ENCODE peak calls at places on chromosomes 16 and 17, in nine cellular contexts. One of them, this sample, is unnamed.

GRCh38 chr17:38958326-38958725 is 8.9 kb downstream of the FBXO47 start:
- DNase-seq in memory B cell: no peak
- DNase-seq in keratinocyte: no peak
- DNase-seq in iris pigment epithelial cell: peak; percentile 41
- DNase-seq in mucosa of gallbladder: no peak
- DNase-seq in pancreas: no peak
- DNase-seq in KBM-7: no peak
- DNase-seq in activated CD4-positive, alpha-beta T cell treated with anti-CD3 and anti-CD28 coated beads, Interleukin-2, amount 10 ng/mL, durations not matched to agents 24 days and 14 days: no peak
- DNase-seq in AML-193: no peak
- DNase-seq in this sample: no peak

GRCh38 chr16:6020162-6020980 is 922.8 kb upstream of the EEF2KMT start:
- DNase-seq in memory B cell: no peak
- DNase-seq in iris pigment epithelial cell: no peak
- DNase-seq in AML-193: no peak
- DNase-seq in pancreas: no peak
- DNase-seq in mucosa of gallbladder: no peak
- DNase-seq in keratinocyte: no peak
- DNase-seq in activated CD4-positive, alpha-beta T cell treated with anti-CD3 and anti-CD28 coated beads, Interleukin-2, amount 10 ng/mL, durations not matched to agents 24 days and 14 days: no peak
- DNase-seq in KBM-7: no peak
- DNase-seq in this sample: no peak

GRCh38 chr17:76266244-76266938 is 1.2 kb downstream of the UBALD2 start:
- DNase-seq in pancreas: peak; percentile 22
- DNase-seq in KBM-7: peak; percentile 58
- DNase-seq in iris pigment epithelial cell: peak; percentile 45
- DNase-seq in AML-193: no peak
- DNase-seq in activated CD4-positive, alpha-beta T cell treated with anti-CD3 and anti-CD28 coated beads, Interleukin-2, amount 10 ng/mL, durations not matched to agents 24 days and 14 days: peak; percentile 82
- DNase-seq in mucosa of gallbladder: no peak
- DNase-seq in memory B cell: no peak
- DNase-seq in keratinocyte: no peak
- DNase-seq in this sample: peak; percentile 47

GRCh38 chr17:64998436-64999190 is 57.9 kb downstream of the GNA13 start:
- DNase-seq in AML-193: no peak
- DNase-seq in memory B cell: no peak
- DNase-seq in keratinocyte: no peak
- DNase-seq in activated CD4-positive, alpha-beta T cell treated with anti-CD3 and anti-CD28 coated beads, Interleukin-2, amount 10 ng/mL, durations not matched to agents 24 days and 14 days: no peak
- DNase-seq in iris pigment epithelial cell: no peak
- DNase-seq in pancreas: no peak
- DNase-seq in mucosa of gallbladder: no peak
- DNase-seq in KBM-7: no peak
- DNase-seq in this sample: no peak

GRCh38 chr17:2067559-2067958 is 12.7 kb downstream of the HIC1 start:
- DNase-seq in activated CD4-positive, alpha-beta T cell treated with anti-CD3 and anti-CD28 coated beads, Interleukin-2, amount 10 ng/mL, durations not matched to agents 24 days and 14 days: peak; percentile 60
- DNase-seq in keratinocyte: no peak
- DNase-seq in KBM-7: no peak
- DNase-seq in mucosa of gallbladder: no peak
- DNase-seq in pancreas: no peak
- DNase-seq in AML-193: no peak
- DNase-seq in memory B cell: no peak
- DNase-seq in iris pigment epithelial cell: peak; percentile 78
- DNase-seq in this sample: no peak

GRCh38 chr16:35506018-35506897 is 2046.8 kb downstream of the TP53TG3F start:
- DNase-seq in activated CD4-positive, alpha-beta T cell treated with anti-CD3 and anti-CD28 coated beads, Interleukin-2, amount 10 ng/mL, durations not matched to agents 24 days and 14 days: peak; percentile 14
- DNase-seq in memory B cell: no peak
- DNase-seq in mucosa of gallbladder: no peak
- DNase-seq in pancreas: no peak
- DNase-seq in iris pigment epithelial cell: no peak
- DNase-seq in keratinocyte: no peak
- DNase-seq in AML-193: no peak
- DNase-seq in KBM-7: no peak
- DNase-seq in this sample: no peak

GRCh38 chr17:12959441-12959840 is 58.4 kb downstream of the ELAC2 start:
- DNase-seq in activated CD4-positive, alpha-beta T cell treated with anti-CD3 and anti-CD28 coated beads, Interleukin-2, amount 10 ng/mL, durations not matched to agents 24 days and 14 days: no peak
- DNase-seq in mucosa of gallbladder: no peak
- DNase-seq in iris pigment epithelial cell: peak; percentile 74
- DNase-seq in memory B cell: no peak
- DNase-seq in AML-193: no peak
- DNase-seq in pancreas: no peak
- DNase-seq in keratinocyte: no peak
- DNase-seq in KBM-7: no peak
- DNase-seq in this sample: peak; percentile 18

GRCh38 chr17:27290916-27291598 is 2.9 kb upstream of the WSB1 start:
- DNase-seq in mucosa of gallbladder: no peak
- DNase-seq in KBM-7: no peak
- DNase-seq in memory B cell: no peak
- DNase-seq in pancreas: no peak
- DNase-seq in activated CD4-positive, alpha-beta T cell treated with anti-CD3 and anti-CD28 coated beads, Interleukin-2, amount 10 ng/mL, durations not matched to agents 24 days and 14 days: no peak
- DNase-seq in AML-193: no peak
- DNase-seq in keratinocyte: no peak
- DNase-seq in iris pigment epithelial cell: no peak
- DNase-seq in this sample: no peak

GRCh38 chr17:73307130-73307529 is 4.7 kb downstream of the CDC42EP4 start:
- DNase-seq in mucosa of gallbladder: peak; percentile 56
- DNase-seq in pancreas: peak; percentile 70
- DNase-seq in memory B cell: no peak
- DNase-seq in AML-193: no peak
- DNase-seq in iris pigment epithelial cell: no peak
- DNase-seq in KBM-7: no peak
- DNase-seq in keratinocyte: no peak
- DNase-seq in activated CD4-positive, alpha-beta T cell treated with anti-CD3 and anti-CD28 coated beads, Interleukin-2, amount 10 ng/mL, durations not matched to agents 24 days and 14 days: no peak
- DNase-seq in this sample: no peak

GRCh38 chr17:15886804-15887203 is 58.1 kb upstream of the ADORA2B start:
- DNase-seq in pancreas: no peak
- DNase-seq in KBM-7: peak; percentile 32
- DNase-seq in mucosa of gallbladder: no peak
- DNase-seq in memory B cell: no peak
- DNase-seq in AML-193: no peak
- DNase-seq in activated CD4-positive, alpha-beta T cell treated with anti-CD3 and anti-CD28 coated beads, Interleukin-2, amount 10 ng/mL, durations not matched to agents 24 days and 14 days: peak; percentile 73
- DNase-seq in iris pigment epithelial cell: no peak
- DNase-seq in keratinocyte: no peak
- DNase-seq in this sample: no peak

GRCh38 chr16:55889518-55889917 is 14.3 kb upstream of the CES5A start:
- DNase-seq in memory B cell: no peak
- DNase-seq in mucosa of gallbladder: no peak
- DNase-seq in pancreas: no peak
- DNase-seq in KBM-7: no peak
- DNase-seq in activated CD4-positive, alpha-beta T cell treated with anti-CD3 and anti-CD28 coated beads, Interleukin-2, amount 10 ng/mL, durations not matched to agents 24 days and 14 days: no peak
- DNase-seq in iris pigment epithelial cell: no peak
- DNase-seq in AML-193: no peak
- DNase-seq in keratinocyte: no peak
- DNase-seq in this sample: no peak

GRCh38 chr17:30246460-30246859 is 11.0 kb upstream of the SLC6A4 start:
- DNase-seq in mucosa of gallbladder: no peak
- DNase-seq in activated CD4-positive, alpha-beta T cell treated with anti-CD3 and anti-CD28 coated beads, Interleukin-2, amount 10 ng/mL, durations not matched to agents 24 days and 14 days: no peak
- DNase-seq in iris pigment epithelial cell: no peak
- DNase-seq in keratinocyte: no peak
- DNase-seq in AML-193: no peak
- DNase-seq in pancreas: no peak
- DNase-seq in KBM-7: no peak
- DNase-seq in memory B cell: no peak
- DNase-seq in this sample: no peak

GRCh38 chr17:32007463-32008298 is 498 bp downstream of the LRRC37B start:
- DNase-seq in pancreas: peak; percentile 31
- DNase-seq in AML-193: no peak
- DNase-seq in memory B cell: peak; percentile 9
- DNase-seq in mucosa of gallbladder: no peak
- DNase-seq in activated CD4-positive, alpha-beta T cell treated with anti-CD3 and anti-CD28 coated beads, Interleukin-2, amount 10 ng/mL, durations not matched to agents 24 days and 14 days: peak; percentile 85
- DNase-seq in iris pigment epithelial cell: peak; percentile 28
- DNase-seq in KBM-7: peak; percentile 61
- DNase-seq in keratinocyte: no peak
- DNase-seq in this sample: peak; percentile 25

GRCh38 chr17:14745541-14745940 is 444.7 kb downstream of the HS3ST3B1 start:
- DNase-seq in memory B cell: no peak
- DNase-seq in activated CD4-positive, alpha-beta T cell treated with anti-CD3 and anti-CD28 coated beads, Interleukin-2, amount 10 ng/mL, durations not matched to agents 24 days and 14 days: no peak
- DNase-seq in mucosa of gallbladder: no peak
- DNase-seq in keratinocyte: no peak
- DNase-seq in KBM-7: no peak
- DNase-seq in AML-193: no peak
- DNase-seq in iris pigment epithelial cell: peak; percentile 80
- DNase-seq in pancreas: no peak
- DNase-seq in this sample: peak; percentile 53

GRCh38 chr17:77286641-77287431 is 146.1 kb downstream of the SEC14L1 start:
- DNase-seq in memory B cell: no peak
- DNase-seq in pancreas: peak; percentile 81
- DNase-seq in KBM-7: no peak
- DNase-seq in activated CD4-positive, alpha-beta T cell treated with anti-CD3 and anti-CD28 coated beads, Interleukin-2, amount 10 ng/mL, durations not matched to agents 24 days and 14 days: no peak
- DNase-seq in mucosa of gallbladder: peak; percentile 41
- DNase-seq in AML-193: no peak
- DNase-seq in iris pigment epithelial cell: peak; percentile 59
- DNase-seq in keratinocyte: peak; percentile 95
- DNase-seq in this sample: peak; percentile 82

GRCh38 chr17:1490643-1491405 is 1.7 kb downstream of the MYO1C start:
- DNase-seq in pancreas: peak; percentile 54
- DNase-seq in memory B cell: peak; percentile 48
- DNase-seq in iris pigment epithelial cell: no peak
- DNase-seq in KBM-7: peak; percentile 71
- DNase-seq in AML-193: no peak
- DNase-seq in keratinocyte: no peak
- DNase-seq in mucosa of gallbladder: peak; percentile 60
- DNase-seq in activated CD4-positive, alpha-beta T cell treated with anti-CD3 and anti-CD28 coated beads, Interleukin-2, amount 10 ng/mL, durations not matched to agents 24 days and 14 days: peak; percentile 94
- DNase-seq in this sample: no peak

GRCh38 chr16:1701216-1701878 is 4.6 kb upstream of the MAPK8IP3 start:
- DNase-seq in KBM-7: no peak
- DNase-seq in activated CD4-positive, alpha-beta T cell treated with anti-CD3 and anti-CD28 coated beads, Interleukin-2, amount 10 ng/mL, durations not matched to agents 24 days and 14 days: no peak
- DNase-seq in memory B cell: no peak
- DNase-seq in mucosa of gallbladder: no peak
- DNase-seq in AML-193: no peak
- DNase-seq in iris pigment epithelial cell: no peak
- DNase-seq in keratinocyte: no peak
- DNase-seq in pancreas: no peak
- DNase-seq in this sample: no peak

GRCh38 chr17:5769936-5770335 is 185.6 kb upstream of the NLRP1 start:
- DNase-seq in KBM-7: no peak
- DNase-seq in pancreas: no peak
- DNase-seq in AML-193: no peak
- DNase-seq in activated CD4-positive, alpha-beta T cell treated with anti-CD3 and anti-CD28 coated beads, Interleukin-2, amount 10 ng/mL, durations not matched to agents 24 days and 14 days: no peak
- DNase-seq in iris pigment epithelial cell: no peak
- DNase-seq in keratinocyte: no peak
- DNase-seq in memory B cell: no peak
- DNase-seq in mucosa of gallbladder: no peak
- DNase-seq in this sample: no peak

GRCh38 chr17:81167638-81168037 is 1.6 kb upstream of the AATK start:
- DNase-seq in keratinocyte: no peak
- DNase-seq in AML-193: no peak
- DNase-seq in iris pigment epithelial cell: no peak
- DNase-seq in pancreas: no peak
- DNase-seq in KBM-7: no peak
- DNase-seq in activated CD4-positive, alpha-beta T cell treated with anti-CD3 and anti-CD28 coated beads, Interleukin-2, amount 10 ng/mL, durations not matched to agents 24 days and 14 days: no peak
- DNase-seq in memory B cell: no peak
- DNase-seq in mucosa of gallbladder: no peak
- DNase-seq in this sample: no peak

GRCh38 chr17:56085576-56086267 is 67.6 kb upstream of the ANKFN1 start:
- DNase-seq in activated CD4-positive, alpha-beta T cell treated with anti-CD3 and anti-CD28 coated beads, Interleukin-2, amount 10 ng/mL, durations not matched to agents 24 days and 14 days: no peak
- DNase-seq in pancreas: no peak
- DNase-seq in AML-193: no peak
- DNase-seq in mucosa of gallbladder: no peak
- DNase-seq in keratinocyte: no peak
- DNase-seq in KBM-7: no peak
- DNase-seq in iris pigment epithelial cell: no peak
- DNase-seq in memory B cell: no peak
- DNase-seq in this sample: no peak

GRCh38 chr17:42132941-42133340 is 10.3 kb downstream of the HSPB9 start:
- DNase-seq in keratinocyte: no peak
- DNase-seq in KBM-7: peak; percentile 73
- DNase-seq in iris pigment epithelial cell: peak; percentile 78
- DNase-seq in pancreas: peak; percentile 72
- DNase-seq in AML-193: peak; percentile 81
- DNase-seq in mucosa of gallbladder: peak; percentile 56
- DNase-seq in activated CD4-positive, alpha-beta T cell treated with anti-CD3 and anti-CD28 coated beads, Interleukin-2, amount 10 ng/mL, durations not matched to agents 24 days and 14 days: peak; percentile 71
- DNase-seq in memory B cell: no peak
- DNase-seq in this sample: peak; percentile 80

GRCh38 chr16:10080031-10080772 is 102.0 kb downstream of the GRIN2A start:
- DNase-seq in KBM-7: no peak
- DNase-seq in keratinocyte: peak; percentile 28
- DNase-seq in memory B cell: no peak
- DNase-seq in activated CD4-positive, alpha-beta T cell treated with anti-CD3 and anti-CD28 coated beads, Interleukin-2, amount 10 ng/mL, durations not matched to agents 24 days and 14 days: no peak
- DNase-seq in iris pigment epithelial cell: peak; percentile 32
- DNase-seq in mucosa of gallbladder: peak; percentile 81
- DNase-seq in AML-193: no peak
- DNase-seq in pancreas: peak; percentile 73
- DNase-seq in this sample: no peak

GRCh38 chr17:50934161-50934560 is 68.0 kb upstream of the TOB1 start:
- DNase-seq in KBM-7: no peak
- DNase-seq in AML-193: no peak
- DNase-seq in keratinocyte: no peak
- DNase-seq in memory B cell: no peak
- DNase-seq in pancreas: peak; percentile 64
- DNase-seq in iris pigment epithelial cell: no peak
- DNase-seq in mucosa of gallbladder: no peak
- DNase-seq in activated CD4-positive, alpha-beta T cell treated with anti-CD3 and anti-CD28 coated beads, Interleukin-2, amount 10 ng/mL, durations not matched to agents 24 days and 14 days: no peak
- DNase-seq in this sample: no peak

GRCh38 chr17:77742579-77742978 is 215.9 kb upstream of the TNRC6C start:
- DNase-seq in activated CD4-positive, alpha-beta T cell treated with anti-CD3 and anti-CD28 coated beads, Interleukin-2, amount 10 ng/mL, durations not matched to agents 24 days and 14 days: no peak
- DNase-seq in iris pigment epithelial cell: no peak
- DNase-seq in memory B cell: no peak
- DNase-seq in KBM-7: no peak
- DNase-seq in AML-193: no peak
- DNase-seq in pancreas: no peak
- DNase-seq in mucosa of gallbladder: no peak
- DNase-seq in keratinocyte: no peak
- DNase-seq in this sample: no peak

GRCh38 chr17:14006249-14006942 is 62.9 kb upstream of the COX10 start:
- DNase-seq in KBM-7: no peak
- DNase-seq in keratinocyte: no peak
- DNase-seq in activated CD4-positive, alpha-beta T cell treated with anti-CD3 and anti-CD28 coated beads, Interleukin-2, amount 10 ng/mL, durations not matched to agents 24 days and 14 days: no peak
- DNase-seq in mucosa of gallbladder: no peak
- DNase-seq in iris pigment epithelial cell: no peak
- DNase-seq in pancreas: no peak
- DNase-seq in memory B cell: no peak
- DNase-seq in AML-193: no peak
- DNase-seq in this sample: no peak

GRCh38 chr17:42178817-42179216 is 2.1 kb downstream of the KCNH4 start:
- DNase-seq in iris pigment epithelial cell: no peak
- DNase-seq in memory B cell: peak; percentile 28
- DNase-seq in mucosa of gallbladder: no peak
- DNase-seq in KBM-7: no peak
- DNase-seq in keratinocyte: no peak
- DNase-seq in activated CD4-positive, alpha-beta T cell treated with anti-CD3 and anti-CD28 coated beads, Interleukin-2, amount 10 ng/mL, durations not matched to agents 24 days and 14 days: peak; percentile 70
- DNase-seq in AML-193: no peak
- DNase-seq in pancreas: no peak
- DNase-seq in this sample: no peak

GRCh38 chr17:31393749-31394146 is 2.3 kb downstream of the RAB11FIP4 start:
- DNase-seq in pancreas: no peak
- DNase-seq in mucosa of gallbladder: no peak
- DNase-seq in activated CD4-positive, alpha-beta T cell treated with anti-CD3 and anti-CD28 coated beads, Interleukin-2, amount 10 ng/mL, durations not matched to agents 24 days and 14 days: no peak
- DNase-seq in AML-193: no peak
- DNase-seq in keratinocyte: no peak
- DNase-seq in KBM-7: no peak
- DNase-seq in iris pigment epithelial cell: no peak
- DNase-seq in memory B cell: no peak
- DNase-seq in this sample: no peak

GRCh38 chr16:27798241-27798640 is 248.3 kb downstream of the KATNIP start:
- DNase-seq in iris pigment epithelial cell: no peak
- DNase-seq in memory B cell: no peak
- DNase-seq in keratinocyte: no peak
- DNase-seq in KBM-7: no peak
- DNase-seq in mucosa of gallbladder: no peak
- DNase-seq in pancreas: no peak
- DNase-seq in AML-193: no peak
- DNase-seq in activated CD4-positive, alpha-beta T cell treated with anti-CD3 and anti-CD28 coated beads, Interleukin-2, amount 10 ng/mL, durations not matched to agents 24 days and 14 days: no peak
- DNase-seq in this sample: no peak

GRCh38 chr17:32127156-32127897 is 15.0 kb upstream of the RHOT1 start:
- DNase-seq in iris pigment epithelial cell: peak; percentile 84
- DNase-seq in pancreas: peak; percentile 51
- DNase-seq in keratinocyte: peak; percentile 57
- DNase-seq in mucosa of gallbladder: peak; percentile 87
- DNase-seq in memory B cell: peak; percentile 44
- DNase-seq in AML-193: peak; percentile 92
- DNase-seq in KBM-7: peak; percentile 75
- DNase-seq in activated CD4-positive, alpha-beta T cell treated with anti-CD3 and anti-CD28 coated beads, Interleukin-2, amount 10 ng/mL, durations not matched to agents 24 days and 14 days: peak; percentile 97
- DNase-seq in this sample: peak; percentile 62

This sample was measured in amniotic epithelial cell.